ENCODE peak calls at places on chromosomes 12 and 14, in ten cellular contexts. One of them, this sample, is unnamed.

GRCh38 chr14:31357279-31357678 is 63.1 kb downstream of the HEATR5A start:
- DNase-seq in activated naive CD4-positive, alpha-beta T cell: no peak
- DNase-seq in GM20000: peak
- DNase-seq in NCI-H1436 treated with DMSO at 0.1 percent for 48 hours: no peak
- DNase-seq in kidney epithelial cell: no peak
- DNase-seq in HS-27A: no peak
- DNase-seq in activated naive CD8-positive, alpha-beta T cell treated with anti-CD3 and anti-CD28 coated beads for 36 hours: no peak
- DNase-seq in AG09309: no peak
- DNase-seq in hippocampal formation: no peak
- DNase-seq in IMR-90: peak
- DNase-seq in this sample: no peak

GRCh38 chr14:100363053-100363452 is 39.9 kb downstream of the SLC25A47 start:
- DNase-seq in activated naive CD4-positive, alpha-beta T cell: no peak
- DNase-seq in GM20000: no peak
- DNase-seq in NCI-H1436 treated with DMSO at 0.1 percent for 48 hours: no peak
- DNase-seq in kidney epithelial cell: no peak
- DNase-seq in HS-27A: no peak
- DNase-seq in activated naive CD8-positive, alpha-beta T cell treated with anti-CD3 and anti-CD28 coated beads for 36 hours: no peak
- DNase-seq in AG09309: no peak
- DNase-seq in hippocampal formation: no peak
- DNase-seq in IMR-90: no peak
- DNase-seq in this sample: no peak

GRCh38 chr12:16523570-16524331 is 82.2 kb downstream of the LMO3 start:
- DNase-seq in activated naive CD4-positive, alpha-beta T cell: no peak
- DNase-seq in GM20000: no peak
- DNase-seq in NCI-H1436 treated with DMSO at 0.1 percent for 48 hours: no peak
- DNase-seq in kidney epithelial cell: no peak
- DNase-seq in HS-27A: no peak
- DNase-seq in activated naive CD8-positive, alpha-beta T cell treated with anti-CD3 and anti-CD28 coated beads for 36 hours: no peak
- DNase-seq in AG09309: no peak
- DNase-seq in hippocampal formation: no peak
- DNase-seq in IMR-90: peak
- DNase-seq in this sample: no peak

GRCh38 chr14:94143239-94143638 is 13.8 kb upstream of the IFI27L2 start:
- DNase-seq in activated naive CD4-positive, alpha-beta T cell: no peak
- DNase-seq in GM20000: no peak
- DNase-seq in NCI-H1436 treated with DMSO at 0.1 percent for 48 hours: no peak
- DNase-seq in kidney epithelial cell: no peak
- DNase-seq in HS-27A: no peak
- DNase-seq in activated naive CD8-positive, alpha-beta T cell treated with anti-CD3 and anti-CD28 coated beads for 36 hours: no peak
- DNase-seq in AG09309: no peak
- DNase-seq in hippocampal formation: no peak
- DNase-seq in IMR-90: no peak
- DNase-seq in this sample: no peak

GRCh38 chr12:108337235-108338223 is 1.6 kb downstream of the CMKLR1 start:
- DNase-seq in activated naive CD4-positive, alpha-beta T cell: no peak
- DNase-seq in GM20000: peak
- DNase-seq in NCI-H1436 treated with DMSO at 0.1 percent for 48 hours: no peak
- DNase-seq in kidney epithelial cell: no peak
- DNase-seq in HS-27A: no peak
- DNase-seq in activated naive CD8-positive, alpha-beta T cell treated with anti-CD3 and anti-CD28 coated beads for 36 hours: no peak
- DNase-seq in AG09309: no peak
- DNase-seq in hippocampal formation: no peak
- DNase-seq in IMR-90: peak
- DNase-seq in this sample: no peak

GRCh38 chr12:74490390-74491064 is 47.1 kb upstream of the ATXN7L3B start:
- DNase-seq in activated naive CD4-positive, alpha-beta T cell: no peak
- DNase-seq in GM20000: peak
- DNase-seq in NCI-H1436 treated with DMSO at 0.1 percent for 48 hours: no peak
- DNase-seq in kidney epithelial cell: no peak
- DNase-seq in HS-27A: no peak
- DNase-seq in activated naive CD8-positive, alpha-beta T cell treated with anti-CD3 and anti-CD28 coated beads for 36 hours: no peak
- DNase-seq in AG09309: no peak
- DNase-seq in hippocampal formation: no peak
- DNase-seq in IMR-90: no peak
- DNase-seq in this sample: no peak

GRCh38 chr12:32419520-32419960 is 20.2 kb downstream of the FGD4 start:
- DNase-seq in activated naive CD4-positive, alpha-beta T cell: no peak
- DNase-seq in GM20000: no peak
- DNase-seq in NCI-H1436 treated with DMSO at 0.1 percent for 48 hours: no peak
- DNase-seq in kidney epithelial cell: no peak
- DNase-seq in HS-27A: no peak
- DNase-seq in activated naive CD8-positive, alpha-beta T cell treated with anti-CD3 and anti-CD28 coated beads for 36 hours: no peak
- DNase-seq in AG09309: no peak
- DNase-seq in hippocampal formation: no peak
- DNase-seq in IMR-90: peak
- DNase-seq in this sample: no peak

GRCh38 chr12:44476683-44477082 is 399.4 kb downstream of the NELL2 start:
- DNase-seq in activated naive CD4-positive, alpha-beta T cell: no peak
- DNase-seq in GM20000: no peak
- DNase-seq in NCI-H1436 treated with DMSO at 0.1 percent for 48 hours: no peak
- DNase-seq in kidney epithelial cell: no peak
- DNase-seq in HS-27A: no peak
- DNase-seq in activated naive CD8-positive, alpha-beta T cell treated with anti-CD3 and anti-CD28 coated beads for 36 hours: no peak
- DNase-seq in AG09309: no peak
- DNase-seq in hippocampal formation: no peak
- DNase-seq in IMR-90: no peak
- DNase-seq in this sample: no peak

GRCh38 chr14:100031506-100032281 is 33.5 kb upstream of the EVL start:
- DNase-seq in activated naive CD4-positive, alpha-beta T cell: no peak
- DNase-seq in GM20000: no peak
- DNase-seq in NCI-H1436 treated with DMSO at 0.1 percent for 48 hours: no peak
- DNase-seq in kidney epithelial cell: peak
- DNase-seq in HS-27A: peak
- DNase-seq in activated naive CD8-positive, alpha-beta T cell treated with anti-CD3 and anti-CD28 coated beads for 36 hours: no peak
- DNase-seq in AG09309: peak
- DNase-seq in hippocampal formation: no peak
- DNase-seq in IMR-90: peak
- DNase-seq in this sample: no peak

GRCh38 chr12:7005288-7005687 is 13.0 kb downstream of the LPCAT3 start:
- DNase-seq in activated naive CD4-positive, alpha-beta T cell: no peak
- DNase-seq in GM20000: no peak
- DNase-seq in NCI-H1436 treated with DMSO at 0.1 percent for 48 hours: no peak
- DNase-seq in kidney epithelial cell: no peak
- DNase-seq in HS-27A: no peak
- DNase-seq in activated naive CD8-positive, alpha-beta T cell treated with anti-CD3 and anti-CD28 coated beads for 36 hours: no peak
- DNase-seq in AG09309: no peak
- DNase-seq in hippocampal formation: no peak
- DNase-seq in IMR-90: no peak
- DNase-seq in this sample: no peak

GRCh38 chr14:60561845-60562746 is 53.1 kb downstream of the SIX6 start:
- DNase-seq in activated naive CD4-positive, alpha-beta T cell: no peak
- DNase-seq in GM20000: peak
- DNase-seq in NCI-H1436 treated with DMSO at 0.1 percent for 48 hours: peak
- DNase-seq in kidney epithelial cell: peak
- DNase-seq in HS-27A: peak
- DNase-seq in activated naive CD8-positive, alpha-beta T cell treated with anti-CD3 and anti-CD28 coated beads for 36 hours: peak
- DNase-seq in AG09309: peak
- DNase-seq in hippocampal formation: peak
- DNase-seq in IMR-90: peak
- DNase-seq in this sample: no peak

GRCh38 chr14:102333395-102333794 is 13.8 kb downstream of the ZNF839 start:
- DNase-seq in activated naive CD4-positive, alpha-beta T cell: no peak
- DNase-seq in GM20000: no peak
- DNase-seq in NCI-H1436 treated with DMSO at 0.1 percent for 48 hours: no peak
- DNase-seq in kidney epithelial cell: no peak
- DNase-seq in HS-27A: no peak
- DNase-seq in activated naive CD8-positive, alpha-beta T cell treated with anti-CD3 and anti-CD28 coated beads for 36 hours: no peak
- DNase-seq in AG09309: no peak
- DNase-seq in hippocampal formation: no peak
- DNase-seq in IMR-90: no peak
- DNase-seq in this sample: no peak

GRCh38 chr12:108972226-108972757 is 48.6 kb downstream of the SVOP start:
- DNase-seq in activated naive CD4-positive, alpha-beta T cell: no peak
- DNase-seq in GM20000: no peak
- DNase-seq in NCI-H1436 treated with DMSO at 0.1 percent for 48 hours: no peak
- DNase-seq in kidney epithelial cell: no peak
- DNase-seq in HS-27A: no peak
- DNase-seq in activated naive CD8-positive, alpha-beta T cell treated with anti-CD3 and anti-CD28 coated beads for 36 hours: no peak
- DNase-seq in AG09309: no peak
- DNase-seq in hippocampal formation: no peak
- DNase-seq in IMR-90: no peak
- DNase-seq in this sample: no peak

GRCh38 chr12:89475203-89475990 is 49.2 kb downstream of the GALNT4 start:
- DNase-seq in activated naive CD4-positive, alpha-beta T cell: no peak
- DNase-seq in GM20000: no peak
- DNase-seq in NCI-H1436 treated with DMSO at 0.1 percent for 48 hours: no peak
- DNase-seq in kidney epithelial cell: no peak
- DNase-seq in HS-27A: no peak
- DNase-seq in activated naive CD8-positive, alpha-beta T cell treated with anti-CD3 and anti-CD28 coated beads for 36 hours: no peak
- DNase-seq in AG09309: no peak
- DNase-seq in hippocampal formation: no peak
- DNase-seq in IMR-90: peak
- DNase-seq in this sample: no peak

This sample was measured in naive thymus-derived CD4-positive, alpha-beta T cell.